ENCODE peak calls at places on chromosomes 4 and X, in six cellular contexts. Z is HT1080, B is GM13977, H is stomach, G is amygdala, L is nephron progenitor cell. D is an unnamed sample.

GRCh38 chrX:11765449-11765848 is 7.4 kb downstream of the MSL3 start:
- DNase-seq in Z (no peak), B (no peak), H (no peak), G (no peak), L (no peak), D (no peak)

GRCh38 chrX:123084797-123085196 is 99.3 kb upstream of the GRIA3 start:
- DNase-seq in H (no peak), G (no peak), B (no peak), L (no peak), Z (peak), D (no peak)

GRCh38 chrX:74578137-74578536 is 36.3 kb downstream of the RLIM start:
- DNase-seq in B (peak), G (no peak), Z (no peak), L (no peak), H (no peak), D (no peak)

GRCh38 chrX:87425618-87426017 is 92.0 kb upstream of the KLHL4 start:
- DNase-seq in B (no peak), G (no peak), H (no peak), Z (no peak), L (no peak), D (no peak)

GRCh38 chr4:158805628-158806471 is 37.0 kb downstream of the FNIP2 start:
- DNase-seq in H (peak), G (no peak), L (no peak), B (no peak), Z (no peak), D (peak)

GRCh38 chrX:141936080-141936479 is 32.4 kb downstream of the MAGEC1 start:
- DNase-seq in B (no peak), H (no peak), L (no peak), Z (no peak), G (no peak), D (peak)

GRCh38 chrX:86946569-86946968 is 571.0 kb upstream of the KLHL4 start:
- DNase-seq in G (no peak), H (no peak), Z (no peak), L (peak), B (peak), D (peak)

GRCh38 chr4:25162566-25162965 is 2.3 kb upstream of the SEPSECS start:
- DNase-seq in Z (no peak), L (no peak), G (no peak), B (no peak), H (no peak), D (no peak)

GRCh38 chrX:33285550-33285949 is 74.2 kb upstream of the DMD start:
- DNase-seq in Z (no peak), H (no peak), G (no peak), B (no peak), L (no peak), D (no peak)

GRCh38 chr4:89619230-89619962 is 217.6 kb downstream of the SNCA start:
- DNase-seq in H (no peak), B (no peak), Z (no peak), L (no peak), G (no peak), D (no peak)

GRCh38 chr4:56305390-56305789 is 81.9 kb downstream of the AASDH start:
- DNase-seq in L (no peak), G (no peak), B (no peak), Z (no peak), H (no peak), D (no peak)

GRCh38 chr4:7209699-7210098 is 17.4 kb downstream of the SORCS2 start:
- DNase-seq in Z (no peak), G (no peak), L (no peak), H (no peak), B (no peak), D (no peak)

GRCh38 chr4:121139533-121140222 is 24.4 kb downstream of the TNIP3 start:
- DNase-seq in G (no peak), Z (peak), H (no peak), L (no peak), B (peak), D (peak)

GRCh38 chrX:16114640-16115039 is 8.7 kb upstream of the GRPR start:
- DNase-seq in Z (peak), L (no peak), G (no peak), B (no peak), H (no peak), D (peak)

GRCh38 chr4:110412354-110412753 is 63.6 kb upstream of the ENPEP start:
- DNase-seq in L (no peak), H (no peak), G (no peak), B (no peak), Z (no peak), D (no peak)

GRCh38 chr4:78293841-78294301 is 236.7 kb downstream of the FRAS1 start:
- DNase-seq in B (no peak), G (no peak), L (no peak), Z (peak), H (no peak), D (peak)

GRCh38 chrX:133307637-133308485 is 89.7 kb upstream of the TFDP3 start:
- DNase-seq in Z (no peak), L (peak), G (peak), B (no peak), H (no peak), D (no peak)

GRCh38 chr4:94532016-94532789 is 80.5 kb downstream of the PDLIM5 start:
- DNase-seq in G (no peak), H (no peak), B (no peak), Z (no peak), L (no peak), D (peak)

GRCh38 chr4:53346920-53347852 is 18.7 kb downstream of the SCFD2 start:
- DNase-seq in Z (peak), L (no peak), G (no peak), H (no peak), B (no peak), D (peak)

GRCh38 chr4:182231080-182231479 is 12.1 kb upstream of the TENM3 start:
- DNase-seq in G (no peak), L (no peak), H (no peak), B (no peak), Z (peak), D (peak)

GRCh38 chr4:71553605-71554004 is 214.8 kb downstream of the SLC4A4 start:
- DNase-seq in Z (peak), L (no peak), B (no peak), H (no peak), G (no peak), D (peak)

GRCh38 chr4:158169931-158170690 is 2.7 kb downstream of the GASK1B start:
- DNase-seq in B (no peak), L (no peak), Z (no peak), G (no peak), H (no peak), D (no peak)

GRCh38 chr4:110970642-110971041 is 347.8 kb upstream of the PITX2 start:
- DNase-seq in L (peak), Z (peak), H (peak), B (peak), G (no peak), D (peak)

D was measured in ELR.